ENCODE peak calls at places on chromosomes 7 and 10, in six cellular contexts. N, T, Y, E, K and U are unnamed samples.

GRCh38 chr7:75663302-75663907 is 75.3 kb downstream of the HIP1 start:
- DNase-seq in N (no peak), K (no peak), E (no peak), Y (no peak), T (no peak), U (no peak)

GRCh38 chr10:80357000-80357803 is 621 bp downstream of the DYDC2 start:
- DNase-seq in T (no peak), N (no peak), Y (no peak), E (no peak), K (no peak), U (peak)

GRCh38 chr10:133464582-133465031 is 10.9 kb downstream of the SCART1 start:
- DNase-seq in E (no peak), Y (no peak), T (no peak), K (peak), N (peak), U (no peak)

GRCh38 chr7:80922254-80923049 is 3.6 kb upstream of the SEMA3C start:
- DNase-seq in K (no peak), E (no peak), N (no peak), Y (no peak), T (no peak), U (no peak)

GRCh38 chr10:82396886-82397285 is 521.9 kb downstream of the NRG3 start:
- DNase-seq in N (no peak), E (no peak), K (no peak), T (no peak), Y (no peak), U (no peak)

GRCh38 chr10:43857206-43857952 is 208.7 kb upstream of the ZNF32 start:
- DNase-seq in Y (no peak), N (no peak), K (no peak), E (no peak), T (peak), U (peak)

GRCh38 chr10:53955091-53955490 is 845.9 kb downstream of the PCDH15 start:
- DNase-seq in Y (no peak), N (no peak), K (no peak), T (no peak), E (no peak), U (no peak)

GRCh38 chr7:144174613-144175012 is 8.7 kb upstream of the CTAGE4 start:
- DNase-seq in E (no peak), Y (no peak), K (no peak), T (no peak), N (no peak), U (no peak)

GRCh38 chr7:139105037-139105382 is 4.5 kb downstream of the ZC3HAV1 start:
- DNase-seq in Y (no peak), E (no peak), T (no peak), K (no peak), N (no peak), U (no peak)

GRCh38 chr10:105758209-105758998 is 1117.3 kb downstream of the SORCS3 start:
- DNase-seq in Y (no peak), N (no peak), K (no peak), E (no peak), T (no peak), U (no peak)

GRCh38 chr7:51471199-51472016 is 154.8 kb upstream of the COBL start:
- DNase-seq in T (no peak), K (no peak), E (no peak), N (no peak), Y (no peak), U (no peak)

GRCh38 chr7:85294176-85294575 is 107.3 kb upstream of the SEMA3D start:
- DNase-seq in T (no peak), E (no peak), K (no peak), N (no peak), Y (no peak), U (no peak)

GRCh38 chr7:103985565-103986126 is 3.8 kb downstream of the RELN start:
- DNase-seq in K (no peak), N (no peak), T (no peak), Y (no peak), E (no peak), U (no peak)

GRCh38 chr10:609868-610545 is 79.5 kb downstream of the DIP2C start:
- DNase-seq in K (no peak), E (no peak), T (no peak), N (no peak), Y (no peak), U (no peak)

GRCh38 chr7:77696643-77697534 is 630 bp downstream of the RSBN1L start:
- DNase-seq in K (peak), N (peak), Y (peak), E (peak), T (no peak), U (peak)
- TF ChIP-seq CTCF in K (no peak), N (no peak), Y (no peak), E (no peak), T (no peak), U (no peak)

GRCh38 chr7:140304071-140304799 is 94.1 kb downstream of the SLC37A3 start:
- DNase-seq in E (peak), Y (no peak), T (no peak), N (peak), K (no peak), U (no peak)
- TF ChIP-seq CTCF in E (peak), Y (peak), T (peak), N (peak), K (no peak), U (no peak)

DNA sequence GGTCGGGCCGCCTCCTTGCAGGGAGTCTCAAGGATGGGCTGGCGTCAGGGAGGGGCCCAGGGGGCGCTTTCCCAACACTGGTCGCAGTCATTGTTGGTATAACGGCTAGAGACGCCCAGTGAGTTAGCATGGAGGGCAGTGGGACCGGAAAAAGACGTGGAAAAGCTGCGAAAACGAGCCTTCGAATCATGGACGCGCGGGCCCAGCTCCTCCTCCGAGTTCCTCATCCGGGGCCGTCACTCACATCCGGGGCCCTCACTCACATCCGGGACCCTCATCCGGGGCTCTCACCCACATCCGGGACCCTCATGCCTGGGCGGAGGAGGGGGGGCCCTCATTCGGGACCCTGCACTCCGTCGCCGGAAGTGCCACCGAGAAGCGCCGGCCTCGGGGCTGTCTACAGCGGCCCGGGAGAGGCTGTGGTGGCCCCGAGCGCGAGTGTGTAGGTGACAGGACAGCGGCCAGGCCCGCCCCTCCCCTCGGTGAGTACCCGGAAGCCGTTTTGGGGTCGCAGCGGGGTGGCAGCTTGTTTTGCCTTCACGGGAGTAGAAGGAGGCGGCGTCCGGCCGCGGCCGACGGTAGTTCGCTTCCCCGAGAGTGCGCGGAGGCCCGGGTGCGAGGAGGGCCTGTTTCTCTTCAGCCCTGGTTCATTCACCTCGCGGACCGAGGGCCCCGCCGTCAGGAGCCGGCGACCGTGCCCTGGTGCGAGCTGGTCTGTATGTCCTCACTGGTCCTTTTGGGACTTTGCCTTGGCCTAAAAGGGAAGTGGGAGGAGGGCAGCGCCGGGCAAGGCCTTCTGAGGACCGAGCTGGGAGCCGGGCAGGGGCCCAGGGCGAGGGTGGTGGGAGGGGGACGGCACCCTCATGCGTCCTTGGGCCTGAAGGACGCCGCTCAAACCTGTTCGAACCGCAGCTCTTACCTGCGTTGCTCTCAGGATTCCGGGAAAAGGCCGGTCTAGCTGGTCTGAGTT is at the start of gene ZNF655:
- DNase-seq in E (peak), Y (peak), K (peak), T (peak), N (peak), U (peak)
- TF ChIP-seq CTCF in E (no peak), Y (no peak), K (no peak), T (no peak), N (no peak), U (no peak)

DNA sequence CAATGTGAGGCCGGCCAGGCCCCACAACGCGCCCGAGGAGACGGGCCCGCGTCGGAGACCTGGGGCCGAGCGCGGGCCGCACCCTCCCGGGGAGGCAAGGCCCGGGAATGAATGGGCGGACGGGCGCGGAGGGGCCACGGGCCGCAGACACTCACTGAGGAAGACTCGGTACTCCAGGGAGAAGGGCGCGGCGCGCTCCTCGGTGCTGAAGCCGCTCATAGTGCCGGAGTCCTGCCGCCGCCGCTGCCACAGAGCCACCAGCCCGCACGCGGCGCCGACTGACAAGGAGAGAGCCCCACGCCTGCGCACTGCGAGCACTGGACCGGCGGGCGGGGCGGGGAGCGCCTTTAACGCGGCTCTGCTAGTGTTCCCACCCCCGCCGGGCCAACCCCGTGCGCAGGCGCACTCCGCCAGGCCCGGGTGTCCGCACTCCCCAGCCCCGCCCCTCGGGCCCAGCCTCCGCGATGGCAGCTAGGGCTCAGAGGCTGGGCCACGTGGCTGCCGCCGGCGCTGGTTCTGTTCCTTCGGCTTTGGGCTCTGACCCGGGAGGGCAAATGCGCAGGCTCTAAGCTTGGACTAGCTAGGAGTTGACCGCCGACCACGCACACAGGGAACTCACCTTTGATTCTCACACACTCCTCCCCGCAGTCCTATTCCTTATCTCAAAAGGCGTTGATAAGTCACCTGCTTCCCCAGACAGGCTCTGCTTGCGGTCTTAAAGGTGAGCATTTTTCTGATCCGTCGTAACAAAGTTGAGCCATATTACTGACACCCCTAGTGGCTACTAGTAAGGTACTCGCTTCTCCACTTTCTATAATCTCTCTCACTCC is at the start of gene PPA1:
- DNase-seq in E (peak), N (peak), T (peak), Y (peak), K (peak), U (peak)
- TF ChIP-seq CTCF in E (no peak), N (no peak), T (peak), Y (peak), K (no peak), U (no peak)

GRCh38 chr7:132394283-132395003 is 181.8 kb downstream of the PLXNA4 start:
- DNase-seq in E (no peak), N (peak), Y (no peak), T (no peak), K (no peak), U (peak)
- TF ChIP-seq CTCF in E (peak), N (no peak), Y (peak), T (no peak), K (no peak), U (peak)